ENCODE peak calls at places on chromosomes 7 and 10, in nine cellular contexts. One of them, this sample, is unnamed.

GRCh38 chr7:155832581-155832981 is 20.3 kb upstream of the SHH start:
- DNase-seq in A549: no peak
- DNase-seq in ovary: no peak
- DNase-seq in tibial nerve: no peak
- DNase-seq in transverse colon: no peak
- DNase-seq in stomach: no peak
- DNase-seq in K562: no peak
- DNase-seq in upper lobe of left lung: no peak
- DNase-seq in suprapubic skin: no peak
- DNase-seq in this sample: no peak

GRCh38 chr7:108211382-108212201 is 81.4 kb upstream of the LAMB4 start:
- DNase-seq in A549: peak; percentile 96
- DNase-seq in ovary: no peak
- DNase-seq in tibial nerve: no peak
- DNase-seq in transverse colon: peak; percentile 25
- DNase-seq in stomach: peak; percentile 31
- DNase-seq in K562: peak; percentile 94
- DNase-seq in upper lobe of left lung: no peak
- DNase-seq in suprapubic skin: no peak
- DNase-seq in this sample: no peak

GRCh38 chr7:97851725-97852124 is 20.5 kb downstream of the ASNS start:
- DNase-seq in A549: no peak
- DNase-seq in ovary: no peak
- DNase-seq in tibial nerve: no peak
- DNase-seq in transverse colon: no peak
- DNase-seq in stomach: no peak
- DNase-seq in K562: no peak
- DNase-seq in upper lobe of left lung: no peak
- DNase-seq in suprapubic skin: no peak
- DNase-seq in this sample: peak; percentile 82

GRCh38 chr10:78010278-78010677 is 19.0 kb downstream of the POLR3A start:
- DNase-seq in A549: no peak
- DNase-seq in ovary: no peak
- DNase-seq in tibial nerve: no peak
- DNase-seq in transverse colon: no peak
- DNase-seq in stomach: no peak
- DNase-seq in K562: no peak
- DNase-seq in upper lobe of left lung: no peak
- DNase-seq in suprapubic skin: no peak
- DNase-seq in this sample: no peak

GRCh38 chr10:113169853-113170455 is 219.9 kb downstream of the TCF7L2 start:
- DNase-seq in A549: no peak
- DNase-seq in ovary: no peak
- DNase-seq in tibial nerve: no peak
- DNase-seq in transverse colon: no peak
- DNase-seq in stomach: no peak
- DNase-seq in K562: no peak
- DNase-seq in upper lobe of left lung: no peak
- DNase-seq in suprapubic skin: no peak
- DNase-seq in this sample: no peak

GRCh38 chr7:27917774-27918314 is 177.9 kb downstream of the TAX1BP1 start:
- DNase-seq in A549: peak; percentile 69
- DNase-seq in ovary: no peak
- DNase-seq in tibial nerve: no peak
- DNase-seq in transverse colon: no peak
- DNase-seq in stomach: no peak
- DNase-seq in K562: no peak
- DNase-seq in upper lobe of left lung: no peak
- DNase-seq in suprapubic skin: no peak
- DNase-seq in this sample: no peak

GRCh38 chr7:124072603-124073324 is 39.9 kb upstream of the TMEM229A start:
- DNase-seq in A549: peak; percentile 33
- DNase-seq in ovary: no peak
- DNase-seq in tibial nerve: no peak
- DNase-seq in transverse colon: no peak
- DNase-seq in stomach: no peak
- DNase-seq in K562: no peak
- DNase-seq in upper lobe of left lung: no peak
- DNase-seq in suprapubic skin: no peak
- DNase-seq in this sample: no peak

GRCh38 chr7:16326099-16326498 is 95.2 kb downstream of the CRPPA start:
- DNase-seq in A549: no peak
- DNase-seq in ovary: no peak
- DNase-seq in tibial nerve: no peak
- DNase-seq in transverse colon: no peak
- DNase-seq in stomach: no peak
- DNase-seq in K562: no peak
- DNase-seq in upper lobe of left lung: no peak
- DNase-seq in suprapubic skin: no peak
- DNase-seq in this sample: no peak

GRCh38 chr7:157358041-157358752 is 21.4 kb downstream of the DNAJB6 start:
- DNase-seq in A549: no peak
- DNase-seq in ovary: no peak
- DNase-seq in tibial nerve: no peak
- DNase-seq in transverse colon: no peak
- DNase-seq in stomach: no peak
- DNase-seq in K562: no peak
- DNase-seq in upper lobe of left lung: peak; percentile 6
- DNase-seq in suprapubic skin: no peak
- DNase-seq in this sample: no peak

GRCh38 chr10:81309041-81309552 is 565.9 kb upstream of the NRG3 start:
- DNase-seq in A549: no peak
- DNase-seq in ovary: no peak
- DNase-seq in tibial nerve: no peak
- DNase-seq in transverse colon: no peak
- DNase-seq in stomach: no peak
- DNase-seq in K562: no peak
- DNase-seq in upper lobe of left lung: no peak
- DNase-seq in suprapubic skin: no peak
- DNase-seq in this sample: peak; percentile 50

GRCh38 chr7:37052673-37053072 is 328.4 kb upstream of the AOAH start:
- DNase-seq in A549: peak; percentile 11
- DNase-seq in ovary: no peak
- DNase-seq in tibial nerve: no peak
- DNase-seq in transverse colon: no peak
- DNase-seq in stomach: no peak
- DNase-seq in K562: peak; percentile 48
- DNase-seq in upper lobe of left lung: no peak
- DNase-seq in suprapubic skin: no peak
- DNase-seq in this sample: no peak

GRCh38 chr7:98051118-98051744 is 55.4 kb upstream of the LMTK2 start:
- DNase-seq in A549: no peak
- DNase-seq in ovary: no peak
- DNase-seq in tibial nerve: no peak
- DNase-seq in transverse colon: peak; percentile 14
- DNase-seq in stomach: peak; percentile 27
- DNase-seq in K562: peak; percentile 58
- DNase-seq in upper lobe of left lung: no peak
- DNase-seq in suprapubic skin: peak; percentile 78
- DNase-seq in this sample: no peak

GRCh38 chr10:6103591-6103990 is 14.8 kb downstream of the RBM17 start:
- DNase-seq in A549: no peak
- DNase-seq in ovary: no peak
- DNase-seq in tibial nerve: no peak
- DNase-seq in transverse colon: no peak
- DNase-seq in stomach: no peak
- DNase-seq in K562: no peak
- DNase-seq in upper lobe of left lung: no peak
- DNase-seq in suprapubic skin: no peak
- DNase-seq in this sample: no peak

GRCh38 chr7:1131471-1132265 is 28.3 kb downstream of the ZFAND2A start:
- DNase-seq in A549: no peak
- DNase-seq in ovary: no peak
- DNase-seq in tibial nerve: no peak
- DNase-seq in transverse colon: no peak
- DNase-seq in stomach: peak; percentile 44
- DNase-seq in K562: no peak
- DNase-seq in upper lobe of left lung: no peak
- DNase-seq in suprapubic skin: no peak
- DNase-seq in this sample: no peak

GRCh38 chr7:45692031-45692430 is 117.9 kb downstream of the ADCY1 start:
- DNase-seq in A549: no peak
- DNase-seq in ovary: no peak
- DNase-seq in tibial nerve: no peak
- DNase-seq in transverse colon: no peak
- DNase-seq in stomach: peak; percentile 3
- DNase-seq in K562: no peak
- DNase-seq in upper lobe of left lung: peak; percentile 10
- DNase-seq in suprapubic skin: peak; percentile 24
- DNase-seq in this sample: no peak

GRCh38 chr7:129225206-129225930 is 538 bp downstream of the AHCYL2 start:
- DNase-seq in A549: peak; percentile 48
- DNase-seq in ovary: no peak
- DNase-seq in tibial nerve: peak; percentile 31
- DNase-seq in transverse colon: peak; percentile 59
- DNase-seq in stomach: peak; percentile 55
- DNase-seq in K562: peak; percentile 74
- DNase-seq in upper lobe of left lung: peak; percentile 59
- DNase-seq in suprapubic skin: no peak
- DNase-seq in this sample: peak; percentile 81

GRCh38 chr7:131329176-131329570 is 1.5 kb downstream of the MKLN1 start:
- DNase-seq in A549: peak; percentile 38
- DNase-seq in ovary: no peak
- DNase-seq in tibial nerve: no peak
- DNase-seq in transverse colon: no peak
- DNase-seq in stomach: peak; percentile 40
- DNase-seq in K562: peak; percentile 40
- DNase-seq in upper lobe of left lung: no peak
- DNase-seq in suprapubic skin: no peak
- DNase-seq in this sample: no peak

GRCh38 chr10:33732176-33733025 is 397.9 kb upstream of the NRP1 start:
- DNase-seq in A549: no peak
- DNase-seq in ovary: no peak
- DNase-seq in tibial nerve: no peak
- DNase-seq in transverse colon: no peak
- DNase-seq in stomach: no peak
- DNase-seq in K562: no peak
- DNase-seq in upper lobe of left lung: no peak
- DNase-seq in suprapubic skin: no peak
- DNase-seq in this sample: no peak

DNA sequence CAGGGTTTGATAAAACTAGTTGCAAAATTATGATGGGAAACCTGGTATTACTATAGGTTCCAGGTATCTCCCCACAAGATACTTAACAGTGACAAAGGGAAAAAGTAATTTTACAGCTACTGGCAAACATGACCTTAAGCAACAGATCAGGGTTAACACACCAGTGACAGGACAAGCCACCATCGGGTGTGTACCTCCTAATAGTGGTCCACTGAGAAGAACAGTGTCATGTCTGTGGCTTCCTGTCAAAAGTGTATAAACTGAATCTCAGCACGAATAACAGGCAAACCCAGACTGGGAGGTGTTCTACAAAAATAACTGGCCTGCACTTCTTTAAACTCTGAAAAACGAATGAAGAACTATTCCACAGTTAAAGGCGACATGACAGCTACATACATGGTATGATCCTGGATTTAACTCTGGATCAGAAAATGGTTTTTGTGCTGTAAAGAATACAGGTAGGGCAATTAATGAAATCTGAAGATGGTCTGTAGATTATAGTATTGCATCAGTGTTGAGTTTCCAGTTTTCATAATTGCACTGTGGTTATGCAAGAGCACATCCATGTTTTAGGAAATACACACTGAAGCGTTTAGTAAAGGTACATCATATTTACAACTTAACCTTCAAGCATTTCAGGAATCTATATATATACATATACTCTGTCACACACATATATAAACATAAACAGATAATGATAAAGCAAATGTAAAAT is 32.0 kb upstream of the ARMS2 start:
- DNase-seq in A549: no peak
- DNase-seq in ovary: no peak
- DNase-seq in tibial nerve: no peak
- DNase-seq in transverse colon: no peak
- DNase-seq in stomach: no peak
- DNase-seq in K562: no peak
- DNase-seq in upper lobe of left lung: no peak
- DNase-seq in suprapubic skin: no peak
- DNase-seq in this sample: no peak
- TF ChIP-seq EP300 in A549: no peak
- TF ChIP-seq EP300 in ovary: no peak
- TF ChIP-seq EP300 in tibial nerve: no peak
- TF ChIP-seq EP300 in transverse colon: no peak
- TF ChIP-seq EP300 in stomach: no peak
- TF ChIP-seq EP300 in K562: no peak
- TF ChIP-seq EP300 in upper lobe of left lung: no peak
- TF ChIP-seq EP300 in suprapubic skin: no peak
- TF ChIP-seq EP300 in this sample: no peak

GRCh38 chr7:92625617-92626016 is 35.4 kb upstream of the FAM133B start:
- DNase-seq in A549: no peak
- DNase-seq in ovary: no peak
- DNase-seq in tibial nerve: no peak
- DNase-seq in transverse colon: no peak
- DNase-seq in stomach: no peak
- DNase-seq in K562: no peak
- DNase-seq in upper lobe of left lung: no peak
- DNase-seq in suprapubic skin: no peak
- DNase-seq in this sample: no peak
- TF ChIP-seq EP300 in A549: no peak
- TF ChIP-seq EP300 in ovary: no peak
- TF ChIP-seq EP300 in tibial nerve: no peak
- TF ChIP-seq EP300 in transverse colon: no peak
- TF ChIP-seq EP300 in stomach: no peak
- TF ChIP-seq EP300 in K562: no peak
- TF ChIP-seq EP300 in upper lobe of left lung: no peak
- TF ChIP-seq EP300 in suprapubic skin: no peak
- TF ChIP-seq EP300 in this sample: no peak

GRCh38 chr7:40239755-40240303 is 105.0 kb downstream of the SUGCT start:
- DNase-seq in A549: no peak
- DNase-seq in ovary: no peak
- DNase-seq in tibial nerve: no peak
- DNase-seq in transverse colon: no peak
- DNase-seq in stomach: no peak
- DNase-seq in K562: no peak
- DNase-seq in upper lobe of left lung: no peak
- DNase-seq in suprapubic skin: no peak
- DNase-seq in this sample: no peak
- TF ChIP-seq EP300 in A549: no peak
- TF ChIP-seq EP300 in ovary: no peak
- TF ChIP-seq EP300 in tibial nerve: no peak
- TF ChIP-seq EP300 in transverse colon: no peak
- TF ChIP-seq EP300 in stomach: no peak
- TF ChIP-seq EP300 in K562: no peak
- TF ChIP-seq EP300 in upper lobe of left lung: no peak
- TF ChIP-seq EP300 in suprapubic skin: no peak
- TF ChIP-seq EP300 in this sample: no peak

DNA sequence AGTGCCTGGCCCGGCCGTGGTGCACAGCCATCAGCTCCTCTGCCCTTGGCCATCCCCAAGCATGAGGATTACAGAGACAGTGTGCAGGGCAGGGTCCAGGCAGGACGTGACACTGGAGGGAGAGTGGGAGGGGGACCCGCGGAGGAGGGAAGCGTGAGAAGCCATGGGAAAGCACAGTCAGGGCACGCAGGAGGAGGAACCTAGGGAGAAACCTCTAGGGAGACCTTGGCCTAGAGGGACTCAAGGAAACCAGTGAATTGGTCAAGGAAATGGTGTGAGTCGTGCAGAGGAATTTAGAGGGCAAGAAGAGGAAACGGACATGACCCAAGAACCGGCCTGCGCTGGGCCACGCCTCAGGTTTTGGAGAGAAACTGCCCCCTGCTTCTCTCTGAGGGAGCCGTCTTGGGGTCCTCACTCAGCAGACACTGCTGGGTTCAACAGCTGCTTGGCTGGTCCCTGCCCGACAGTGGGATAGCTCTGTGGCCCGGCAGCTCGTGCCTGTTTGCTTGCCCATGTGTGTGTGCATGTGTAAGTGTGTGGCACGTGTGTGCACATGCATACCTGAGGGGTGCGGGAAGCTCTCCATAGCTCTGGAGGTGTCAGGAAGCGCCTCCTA is 3.2 kb downstream of the OPN4 start:
- DNase-seq in A549: no peak
- DNase-seq in ovary: no peak
- DNase-seq in tibial nerve: no peak
- DNase-seq in transverse colon: peak; percentile 3
- DNase-seq in stomach: no peak
- DNase-seq in K562: no peak
- DNase-seq in upper lobe of left lung: no peak
- DNase-seq in suprapubic skin: peak; percentile 62
- DNase-seq in this sample: peak; percentile 56
- TF ChIP-seq EP300 in A549: no peak
- TF ChIP-seq EP300 in ovary: no peak
- TF ChIP-seq EP300 in tibial nerve: no peak
- TF ChIP-seq EP300 in transverse colon: no peak
- TF ChIP-seq EP300 in stomach: no peak
- TF ChIP-seq EP300 in K562: no peak
- TF ChIP-seq EP300 in upper lobe of left lung: no peak
- TF ChIP-seq EP300 in suprapubic skin: no peak
- TF ChIP-seq EP300 in this sample: no peak

This sample was measured in sigmoid colon.